ENCODE peak calls at places on chromosomes 13 and 19, in six cellular contexts. M, W, O, X, H and Y are unnamed samples.

GRCh38 chr13:110716235-110716505 is 2.7 kb downstream of the ING1 start:
- DNase-seq in X (no peak), W (no peak), O (no peak), H (no peak), M (no peak), Y (peak)

GRCh38 chr13:97328222-97328790 is 105.7 kb upstream of the RAP2A start:
- DNase-seq in M (no peak), W (peak), O (no peak), H (no peak), X (no peak), Y (peak)

GRCh38 chr19:15330801-15331418 is 1.4 kb downstream of the BRD4 start:
- DNase-seq in O (no peak), M (no peak), X (no peak), W (no peak), H (peak), Y (peak)

GRCh38 chr19:40315812-40316475 is 30.8 kb upstream of the AKT2 start:
- DNase-seq in W (no peak), X (no peak), H (no peak), O (no peak), M (no peak), Y (no peak)

GRCh38 chr19:39765091-39766076 is 13.3 kb upstream of the LEUTX start:
- DNase-seq in W (peak), X (peak), M (peak), O (no peak), H (peak), Y (peak)

GRCh38 chr19:40341601-40342482 is 6.4 kb downstream of the C19orf47 start:
- DNase-seq in X (no peak), M (peak), O (no peak), H (no peak), W (no peak), Y (peak)

GRCh38 chr19:45913874-45914830 is at the start of gene NANOS2:
- DNase-seq in X (no peak), O (no peak), M (no peak), W (peak), H (no peak), Y (no peak)

GRCh38 chr13:80093888-80094287 is 247.0 kb downstream of the SPRY2 start:
- DNase-seq in W (no peak), X (no peak), M (no peak), O (no peak), H (no peak), Y (no peak)

GRCh38 chr13:99542788-99543406 is 41.6 kb downstream of the TM9SF2 start:
- DNase-seq in W (no peak), H (no peak), M (peak), O (peak), X (peak), Y (no peak)

GRCh38 chr19:48490980-48491792 is 20.4 kb downstream of the LMTK3 start:
- DNase-seq in O (peak), H (no peak), X (peak), M (no peak), W (no peak), Y (peak)

GRCh38 chr13:40665061-40665753 is 1.2 kb downstream of the FOXO1 start:
- DNase-seq in O (peak), H (no peak), X (peak), M (peak), W (peak), Y (peak)

GRCh38 chr19:1230585-1231489 is 7.0 kb downstream of the CBARP start:
- DNase-seq in H (no peak), W (no peak), X (no peak), O (no peak), M (no peak), Y (no peak)

GRCh38 chr19:49983645-49984229 is 22.8 kb upstream of the SIGLEC11 start:
- DNase-seq in X (peak), W (peak), O (peak), H (peak), M (peak), Y (peak)